ENCODE peak calls at places on chromosomes 2 and 18, in eight cellular contexts. L is body of pancreas, X is hepatocyte, F is neural progenitor cell, Z is fibroblast of lung, N is heart right ventricle, T is PC-3, G is heart left ventricle. K is an unnamed sample.
A peak's percentile ranks its signal among the peaks of the same experiment; 100 is the strongest.

GRCh38 chr2:154507186-154507585 is 191.3 kb upstream of the KCNJ3 start:
- DNase-seq in L (no peak), X (no peak), F (no peak), Z (no peak), N (no peak), T (no peak), G (no peak), K (no peak)

GRCh38 chr2:38601061-38601460 is 1.7 kb downstream of the HNRNPLL start:
- DNase-seq in L (no peak), X (no peak), F (no peak), Z (no peak), N (no peak), T (peak; percentile 15), G (no peak), K (no peak)

GRCh38 chr18:24837065-24837464 is 376.6 kb downstream of the HRH4 start:
- DNase-seq in L (no peak), X (peak; percentile 12), F (no peak), Z (peak; percentile 53), N (no peak), T (peak; percentile 30), G (no peak), K (no peak)

GRCh38 chr2:46122318-46122970 is 174.8 kb upstream of the EPAS1 start:
- DNase-seq in L (no peak), X (no peak), F (no peak), Z (no peak), N (no peak), T (no peak), G (no peak), K (no peak)

GRCh38 chr2:98359986-98360385 is 13.7 kb downstream of the CNGA3 start:
- DNase-seq in L (no peak), X (no peak), F (no peak), Z (no peak), N (no peak), T (peak; percentile 82), G (no peak), K (no peak)

GRCh38 chr2:175834472-175834871 is 167.6 kb downstream of the LNPK start:
- DNase-seq in L (no peak), X (no peak), F (peak; percentile 53), Z (peak; percentile 36), N (no peak), T (no peak), G (no peak), K (no peak)

GRCh38 chr18:9742588-9743131 is 34.6 kb downstream of the RAB31 start:
- DNase-seq in L (no peak), X (no peak), F (no peak), Z (peak; percentile 79), N (no peak), T (peak; percentile 42), G (no peak), K (no peak)

GRCh38 chr2:182101263-182101662 is 115.6 kb downstream of the PPP1R1C start:
- DNase-seq in L (no peak), X (no peak), F (no peak), Z (no peak), N (no peak), T (peak; percentile 43), G (no peak), K (no peak)

GRCh38 chr2:88038263-88039105 is 17.1 kb downstream of the KRCC1 start:
- DNase-seq in L (no peak), X (peak; percentile 33), F (no peak), Z (peak; percentile 95), N (no peak), T (peak; percentile 93), G (no peak), K (no peak)

GRCh38 chr2:95060446-95061118 is 35.1 kb downstream of the MAL start:
- DNase-seq in L (no peak), X (no peak), F (no peak), Z (no peak), N (no peak), T (no peak), G (peak; percentile 2), K (no peak)

GRCh38 chr2:136246086-136246669 is 128.2 kb upstream of the CXCR4 start:
- DNase-seq in L (peak; percentile 38), X (peak; percentile 66), F (peak; percentile 26), Z (peak; percentile 62), N (no peak), T (no peak), G (no peak), K (no peak)

GRCh38 chr2:75525434-75526308 is 35.1 kb downstream of the EVA1A start:
- DNase-seq in L (no peak), X (no peak), F (no peak), Z (peak; percentile 61), N (no peak), T (peak; percentile 92), G (no peak), K (no peak)

GRCh38 chr2:64144057-64145013 is at the start of gene PELI1:
- DNase-seq in L (peak; percentile 97), X (peak; percentile 98), F (peak; percentile 98), Z (peak; percentile 98), N (peak; percentile 96), T (peak; percentile 97), G (peak; percentile 95), K (peak; percentile 94)

GRCh38 chr2:64140665-64141064 is 3.6 kb downstream of the PELI1 start:
- DNase-seq in L (no peak), X (no peak), F (no peak), Z (no peak), N (no peak), T (no peak), G (no peak), K (no peak)

GRCh38 chr2:64141711-64142405 is 2.4 kb downstream of the PELI1 start:
- DNase-seq in L (no peak), X (no peak), F (peak; percentile 7), Z (peak; percentile 56), N (no peak), T (no peak), G (no peak), K (no peak)

GRCh38 chr2:64143154-64144056 is 815 bp downstream of the PELI1 start:
- DNase-seq in L (peak; percentile 51), X (peak; percentile 64), F (peak; percentile 89), Z (peak; percentile 50), N (peak; percentile 16), T (peak; percentile 41), G (no peak), K (peak; percentile 17)

DNA sequence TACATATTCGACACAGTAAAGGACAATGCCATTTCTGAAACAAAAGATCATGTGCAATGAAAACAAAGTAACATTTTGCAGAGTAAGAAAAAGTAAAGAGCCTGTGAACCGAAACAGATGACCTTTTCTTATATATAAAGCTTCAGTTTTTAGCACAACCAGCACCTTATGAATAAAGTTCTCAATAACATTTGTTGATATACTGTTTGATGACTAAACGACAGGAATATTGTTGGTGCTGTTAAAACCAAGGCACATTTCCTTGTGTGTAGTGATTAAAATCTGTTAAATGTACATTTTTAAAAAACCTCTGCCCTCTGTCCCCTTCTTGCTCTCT is 1.4 kb downstream of the PELI1 start:
- DNase-seq in L (no peak), X (no peak), F (no peak), Z (no peak), N (no peak), T (peak; percentile 33), G (no peak), K (no peak)
- H3K27ac ChIP-seq in L (peak overlapping the region; percentile 96), X (peak overlapping the region; percentile 94), F (no peak overlapping the region), Z (peak overlapping the region; percentile 69), N (peak overlapping the region; percentile 97), T (no peak overlapping the region), G (peak overlapping the region; percentile 99), K (peak overlapping the region; percentile 91)

DNA sequence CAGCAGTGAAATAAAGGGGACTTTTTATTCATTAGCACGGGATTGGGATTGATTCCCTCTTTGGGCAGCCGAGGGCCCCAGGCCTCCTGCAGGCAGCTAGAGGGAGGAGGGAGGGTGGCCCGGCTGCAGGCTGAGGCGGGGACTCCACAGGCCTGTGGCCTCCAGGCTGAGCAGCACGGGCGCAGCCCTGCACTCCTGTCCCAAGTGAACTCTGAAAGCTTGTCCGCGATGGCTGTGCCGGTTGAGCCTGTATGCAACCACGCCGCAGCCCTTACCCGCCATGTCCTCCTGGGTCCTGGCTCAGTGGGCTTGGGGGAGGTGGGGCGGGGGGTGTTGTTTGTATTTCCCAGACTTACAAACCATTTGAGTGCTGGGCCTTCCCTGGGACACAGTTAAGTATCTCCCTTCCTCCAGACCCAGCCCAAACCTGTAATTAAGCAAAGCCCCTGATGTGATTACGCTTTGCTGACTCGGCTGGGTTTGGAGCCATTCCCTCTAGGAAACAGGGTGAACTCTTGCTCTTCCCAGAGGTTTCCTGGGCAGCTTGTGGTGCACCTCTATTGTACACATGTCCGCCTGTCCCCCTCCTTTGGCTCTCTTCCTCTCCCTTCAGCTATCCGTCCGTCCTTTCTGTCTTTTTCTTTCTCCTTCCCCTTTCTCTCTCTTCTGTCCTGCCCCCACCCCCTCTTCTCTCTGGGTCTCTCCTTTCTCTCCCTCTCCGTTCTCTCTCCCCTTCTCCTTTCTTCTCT is 5.3 kb downstream of the GLI2 start:
- DNase-seq in L (no peak), X (peak; percentile 46), F (peak; percentile 91), Z (peak; percentile 55), N (no peak), T (no peak), G (no peak), K (no peak)
- TF ChIP-seq CTCF in L (no peak), X (no peak), F (no peak), Z (no peak), N (no peak), T (no peak), G (no peak), K (no peak)

GRCh38 chr2:147025611-147026010 is 819.2 kb upstream of the ACVR2A start:
- DNase-seq in L (no peak), X (no peak), F (no peak), Z (peak; percentile 21), N (no peak), T (peak; percentile 55), G (no peak), K (no peak)
- H3K27ac ChIP-seq in L (no peak overlapping the region), X (no peak overlapping the region), F (no peak overlapping the region), Z (peak overlapping the region; percentile 49), N (no peak overlapping the region), T (peak overlapping the region; percentile 81), G (no peak overlapping the region), K (no peak overlapping the region)

GRCh38 chr2:151716721-151717120 is 17.6 kb downstream of the NEB start:
- DNase-seq in L (no peak), X (no peak), F (no peak), Z (peak; percentile 64), N (no peak), T (no peak), G (no peak), K (no peak)

GRCh38 chr2:151721161-151721560 is 13.1 kb downstream of the NEB start:
- DNase-seq in L (no peak), X (no peak), F (no peak), Z (no peak), N (no peak), T (no peak), G (no peak), K (no peak)

GRCh38 chr2:151720521-151720920 is 13.8 kb downstream of the NEB start:
- DNase-seq in L (no peak), X (no peak), F (no peak), Z (no peak), N (no peak), T (no peak), G (no peak), K (no peak)

GRCh38 chr2:151718796-151719195 is 15.5 kb downstream of the NEB start:
- DNase-seq in L (no peak), X (no peak), F (no peak), Z (no peak), N (no peak), T (no peak), G (no peak), K (no peak)

DNA sequence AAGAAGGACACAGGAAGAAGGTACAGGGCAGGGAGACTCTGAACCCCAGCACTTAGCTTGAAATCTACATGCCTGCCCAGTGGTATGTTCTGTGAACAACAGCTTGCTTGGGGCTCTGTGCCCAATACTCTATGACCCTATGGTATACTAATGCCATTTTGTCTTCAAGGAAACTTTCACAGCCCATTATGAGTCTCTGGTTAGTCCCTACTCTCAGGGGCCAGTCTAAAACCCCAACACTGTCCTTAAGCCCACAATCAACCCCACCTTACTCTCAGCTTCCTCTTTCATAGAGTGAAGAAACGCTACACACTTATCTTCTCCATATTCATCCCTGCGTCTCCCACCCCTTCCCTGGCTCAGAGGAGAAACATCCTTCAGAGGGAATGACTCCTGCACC is 16.0 kb downstream of the NEB start:
- DNase-seq in L (no peak), X (no peak), F (no peak), Z (no peak), N (no peak), T (no peak), G (no peak), K (no peak)
- TF ChIP-seq CTCF in L (no peak), X (no peak), F (no peak), Z (no peak), N (no peak), T (no peak), G (no peak), K (no peak)

K was measured in CD8-positive, alpha-beta T cell.